ENCODE peak calls at places on chromosomes 12 and 14, in five cellular contexts. One of them, this sample, is unnamed.

GRCh38 chr14:80356413-80356812 is 145.1 kb upstream of the DIO2 start:
- DNase-seq in K562: no peak
- DNase-seq in HepG2: peak
- DNase-seq in H1: no peak
- DNase-seq in GM12878: no peak
- DNase-seq in this sample: no peak

GRCh38 chr14:51004352-51004800 is 60.1 kb upstream of the PYGL start:
- DNase-seq in HepG2: no peak
- DNase-seq in H1: no peak
- DNase-seq in GM12878: no peak
- DNase-seq in K562: no peak
- DNase-seq in this sample: no peak

GRCh38 chr14:64440494-64440893 is 24.8 kb upstream of the AKAP5 start:
- DNase-seq in H1: no peak
- DNase-seq in GM12878: no peak
- DNase-seq in K562: no peak
- DNase-seq in HepG2: no peak
- DNase-seq in this sample: no peak

GRCh38 chr12:74780458-74781241 is 243.0 kb downstream of the ATXN7L3B start:
- DNase-seq in GM12878: no peak
- DNase-seq in HepG2: no peak
- DNase-seq in H1: no peak
- DNase-seq in K562: no peak
- DNase-seq in this sample: no peak

GRCh38 chr14:94048676-94049624 is 22.8 kb downstream of the OTUB2 start:
- DNase-seq in HepG2: no peak
- DNase-seq in GM12878: no peak
- DNase-seq in K562: no peak
- DNase-seq in H1: no peak
- DNase-seq in this sample: no peak

GRCh38 chr12:69239922-69240624 is 704 bp downstream of the CPSF6 start:
- DNase-seq in HepG2: no peak
- DNase-seq in K562: no peak
- DNase-seq in GM12878: no peak
- DNase-seq in H1: peak
- DNase-seq in this sample: no peak

GRCh38 chr12:42921741-42922511 is 332.4 kb upstream of the PRICKLE1 start:
- DNase-seq in H1: no peak
- DNase-seq in K562: no peak
- DNase-seq in HepG2: no peak
- DNase-seq in GM12878: no peak
- DNase-seq in this sample: no peak

GRCh38 chr14:78081245-78081644 is 88.9 kb upstream of the NRXN3 start:
- DNase-seq in HepG2: no peak
- DNase-seq in K562: no peak
- DNase-seq in H1: no peak
- DNase-seq in GM12878: no peak
- DNase-seq in this sample: no peak

GRCh38 chr12:54429014-54429471 is 10.0 kb upstream of the ITGA5 start:
- DNase-seq in H1: no peak
- DNase-seq in GM12878: no peak
- DNase-seq in HepG2: peak
- DNase-seq in K562: no peak
- DNase-seq in this sample: no peak

GRCh38 chr14:32468955-32469354 is 139.9 kb downstream of the AKAP6 start:
- DNase-seq in HepG2: peak
- DNase-seq in K562: no peak
- DNase-seq in GM12878: no peak
- DNase-seq in H1: no peak
- DNase-seq in this sample: no peak

GRCh38 chr12:46983959-46984833 is 95.2 kb upstream of the PCED1B start:
- DNase-seq in GM12878: peak
- DNase-seq in H1: peak
- DNase-seq in K562: no peak
- DNase-seq in HepG2: peak
- DNase-seq in this sample: peak

GRCh38 chr12:6925543-6926279 is 2.0 kb upstream of the ATN1 start:
- DNase-seq in K562: no peak
- DNase-seq in HepG2: no peak
- DNase-seq in H1: peak
- DNase-seq in GM12878: no peak
- DNase-seq in this sample: peak

GRCh38 chr12:3753549-3754284 is 808 bp upstream of the CRACR2A start:
- DNase-seq in HepG2: no peak
- DNase-seq in GM12878: no peak
- DNase-seq in H1: peak
- DNase-seq in K562: no peak
- DNase-seq in this sample: no peak

GRCh38 chr12:56258820-56259183 is 618 bp upstream of the ANKRD52 start:
- DNase-seq in K562: no peak
- DNase-seq in H1: no peak
- DNase-seq in GM12878: no peak
- DNase-seq in HepG2: no peak
- DNase-seq in this sample: no peak

GRCh38 chr14:51566831-51567582 is 84.7 kb upstream of the FRMD6 start:
- DNase-seq in K562: no peak
- DNase-seq in HepG2: no peak
- DNase-seq in H1: no peak
- DNase-seq in GM12878: no peak
- DNase-seq in this sample: no peak

GRCh38 chr14:100438678-100439592 is 115.8 kb downstream of the SLC25A47 start:
- DNase-seq in HepG2: peak
- DNase-seq in K562: no peak
- DNase-seq in GM12878: no peak
- DNase-seq in H1: no peak
- DNase-seq in this sample: peak
- TF ChIP-seq ZNF274 in HepG2: no peak
- TF ChIP-seq ZNF274 in K562: no peak
- TF ChIP-seq ZNF274 in GM12878: no peak
- TF ChIP-seq ZNF274 in H1: no peak
- TF ChIP-seq ZNF274 in this sample: no peak

DNA sequence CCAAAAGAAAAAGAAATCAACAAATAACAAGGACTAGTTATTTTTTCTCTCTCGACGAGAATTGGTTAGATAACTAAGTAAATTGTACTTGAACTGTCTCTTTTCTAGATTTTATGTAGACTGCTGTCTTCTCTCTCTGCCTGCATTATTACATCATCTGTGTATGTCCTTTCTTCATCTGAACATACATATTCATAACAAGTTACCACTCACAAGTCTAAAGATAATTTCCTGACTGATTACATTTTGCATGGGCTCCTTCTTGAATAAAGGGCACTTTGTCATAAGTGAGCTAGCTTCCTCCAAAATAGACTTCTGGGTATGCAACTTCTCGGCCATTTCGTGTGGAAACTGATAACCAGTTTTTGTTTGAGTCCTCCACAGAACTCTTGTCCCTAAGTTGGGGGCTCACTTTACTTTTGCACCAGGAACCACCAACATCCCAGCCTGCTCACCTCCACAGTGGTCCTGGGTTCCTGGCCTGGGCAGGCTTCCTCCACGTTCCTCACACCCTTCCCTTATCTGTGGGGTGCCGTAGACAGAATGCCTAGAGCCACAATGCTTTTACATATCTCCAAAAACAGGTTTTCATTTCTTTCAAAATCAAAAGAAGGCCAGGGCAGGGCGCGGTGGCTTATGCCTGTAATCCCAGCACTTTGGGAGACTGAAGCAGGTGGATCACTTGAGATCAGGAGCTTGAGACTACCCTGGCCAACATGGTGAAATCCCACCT is 6.2 kb upstream of the DDX47 start:
- DNase-seq in H1: no peak
- DNase-seq in K562: no peak
- DNase-seq in GM12878: no peak
- DNase-seq in HepG2: no peak
- DNase-seq in this sample: no peak
- TF ChIP-seq MAX in H1: no peak
- TF ChIP-seq MAX in K562: no peak
- TF ChIP-seq MAX in GM12878: no peak
- TF ChIP-seq MAX in HepG2: no peak
- TF ChIP-seq MAX in this sample: no peak

GRCh38 chr12:62371661-62372060 is 95.0 kb upstream of the MON2 start:
- DNase-seq in HepG2: no peak
- DNase-seq in H1: no peak
- DNase-seq in K562: no peak
- DNase-seq in GM12878: no peak
- DNase-seq in this sample: no peak
- TF ChIP-seq POLR2A in HepG2: no peak
- TF ChIP-seq POLR2A in H1: no peak
- TF ChIP-seq POLR2A in K562: no peak
- TF ChIP-seq POLR2A in GM12878: no peak
- TF ChIP-seq POLR2A in this sample: no peak

GRCh38 chr14:100440207-100440631 is 117.1 kb downstream of the SLC25A47 start:
- DNase-seq in H1: peak
- DNase-seq in GM12878: no peak
- DNase-seq in HepG2: peak
- DNase-seq in K562: peak
- DNase-seq in this sample: no peak
- TF ChIP-seq ZNF274 in H1: no peak
- TF ChIP-seq ZNF274 in GM12878: no peak
- TF ChIP-seq ZNF274 in HepG2: no peak
- TF ChIP-seq ZNF274 in K562: no peak
- TF ChIP-seq ZNF274 in this sample: no peak